ENCODE peak calls at places on chromosomes 11 and 22, in ten cellular contexts. K is ascending aorta, S is tibial artery, Y is cardiac muscle cell, X is heart right ventricle, I is psoas muscle, Q is hepatocyte, W is GM10248, E is fibroblast of the aortic adventitia, C is B cell. D is an unnamed sample.

GRCh38 chr22:17332109-17332508 is 37.2 kb upstream of the CECR2 start:
- DNase-seq in K (no peak), S (no peak), Y (no peak), X (no peak), I (no peak), Q (no peak), W (no peak), E (no peak), C (no peak), D (no peak)

GRCh38 chr11:116882386-116882785 is 45.0 kb upstream of the APOA1 start:
- DNase-seq in K (no peak), S (no peak), Y (no peak), X (no peak), I (no peak), Q (no peak), W (no peak), E (peak; percentile 45), C (no peak), D (no peak)

GRCh38 chr11:64027619-64028397 is 7.9 kb upstream of the FLRT1 start:
- DNase-seq in K (no peak), S (no peak), Y (no peak), X (no peak), I (no peak), Q (no peak), W (no peak), E (no peak), C (no peak), D (no peak)

GRCh38 chr22:37337204-37337943 is 55.1 kb downstream of the CYTH4 start:
- DNase-seq in K (no peak), S (no peak), Y (peak; percentile 34), X (no peak), I (no peak), Q (no peak), W (no peak), E (peak; percentile 53), C (no peak), D (no peak)

GRCh38 chr11:10906521-10906920 is 48.7 kb upstream of the ZBED5 start:
- DNase-seq in K (no peak), S (no peak), Y (no peak), X (no peak), I (no peak), Q (no peak), W (no peak), E (peak; percentile 46), C (no peak), D (no peak)

GRCh38 chr11:78181155-78181554 is 7.3 kb downstream of the KCTD21 start:
- DNase-seq in K (no peak), S (no peak), Y (peak; percentile 68), X (no peak), I (no peak), Q (no peak), W (no peak), E (no peak), C (no peak), D (no peak)

GRCh38 chr22:48169227-48169626 is 1406.8 kb downstream of the TBC1D22A start:
- DNase-seq in K (no peak), S (no peak), Y (no peak), X (no peak), I (no peak), Q (no peak), W (no peak), E (no peak), C (no peak), D (no peak)

GRCh38 chr11:134515081-134515960 is 103.3 kb upstream of the B3GAT1 start:
- DNase-seq in K (no peak), S (peak; percentile 2), Y (no peak), X (no peak), I (no peak), Q (peak; percentile 28), W (no peak), E (no peak), C (no peak), D (no peak)

GRCh38 chr11:72631806-72632731 is 42.2 kb downstream of the PDE2A start:
- DNase-seq in K (no peak), S (no peak), Y (peak; percentile 46), X (peak; percentile 73), I (peak; percentile 43), Q (no peak), W (no peak), E (peak; percentile 9), C (no peak), D (no peak)

GRCh38 chr11:19919050-19919561 is 206.5 kb downstream of the NAV2 start:
- DNase-seq in K (peak; percentile 58), S (peak; percentile 51), Y (peak; percentile 93), X (peak; percentile 29), I (no peak), Q (peak; percentile 43), W (no peak), E (peak; percentile 99), C (no peak), D (no peak)

GRCh38 chr11:35146074-35146521 is 7.1 kb downstream of the CD44 start:
- DNase-seq in K (no peak), S (no peak), Y (no peak), X (no peak), I (no peak), Q (no peak), W (peak; percentile 48), E (no peak), C (no peak), D (peak; percentile 90)

DNA sequence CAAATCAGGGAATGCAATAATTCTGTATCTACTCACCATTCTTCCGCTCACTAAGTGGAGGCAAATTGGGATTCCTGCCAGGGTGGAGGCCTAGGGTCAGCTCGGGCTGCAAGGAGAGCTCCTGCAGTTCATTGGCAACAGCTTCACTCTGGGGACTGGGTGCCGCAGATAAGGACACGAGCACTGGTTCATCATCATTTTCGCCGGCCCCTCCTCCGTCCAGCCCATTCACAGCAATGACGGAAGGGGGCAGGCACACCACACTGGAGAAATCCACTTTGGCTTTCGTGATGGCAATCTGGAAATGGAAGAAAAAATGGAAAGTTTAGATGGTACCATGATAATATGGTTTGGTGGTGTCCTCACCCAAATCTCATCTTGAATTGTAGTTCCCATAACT is 84.4 kb downstream of the MRTFA start:
- DNase-seq in K (no peak), S (no peak), Y (peak; percentile 39), X (peak; percentile 75), I (no peak), Q (no peak), W (no peak), E (no peak), C (no peak), D (no peak)
- TF ChIP-seq CTCF in K (no peak), S (no peak), Y (no peak), X (peak; percentile 14), I (no peak), Q (no peak), W (no peak), E (no peak), C (no peak), D (no peak)

GRCh38 chr11:61815790-61816735 is 740 bp downstream of the FADS1 start:
- DNase-seq in K (peak; percentile 50), S (peak; percentile 67), Y (peak; percentile 85), X (peak; percentile 81), I (peak; percentile 74), Q (peak; percentile 81), W (peak; percentile 58), E (peak; percentile 58), C (peak; percentile 82), D (no peak)

GRCh38 chr11:61814958-61815789 is 1.6 kb downstream of the FADS1 start:
- DNase-seq in K (peak; percentile 90), S (peak; percentile 95), Y (peak; percentile 98), X (peak; percentile 98), I (peak; percentile 97), Q (peak; percentile 96), W (peak; percentile 96), E (peak; percentile 97), C (peak; percentile 67), D (peak; percentile 69)

GRCh38 chr11:61814242-61814957 is 2.4 kb downstream of the FADS1 start:
- DNase-seq in K (no peak), S (peak; percentile 57), Y (peak; percentile 36), X (peak; percentile 58), I (peak; percentile 39), Q (peak; percentile 41), W (peak; percentile 27), E (no peak), C (no peak), D (no peak)

GRCh38 chr11:61817471-61818202 is 834 bp upstream of the FADS1 start:
- DNase-seq in K (no peak), S (no peak), Y (no peak), X (no peak), I (no peak), Q (no peak), W (no peak), E (no peak), C (no peak), D (no peak)

GRCh38 chr11:61816736-61817455 is at the start of gene FADS1:
- DNase-seq in K (peak; percentile 78), S (peak; percentile 88), Y (peak; percentile 97), X (peak; percentile 89), I (peak; percentile 91), Q (peak; percentile 99), W (peak; percentile 85), E (peak; percentile 90), C (peak; percentile 90), D (peak; percentile 62)
- TF ChIP-seq CTCF in K (peak; percentile 58), S (peak; percentile 47), Y (peak; percentile 58), X (peak; percentile 14), I (peak; percentile 38), Q (peak; percentile 73), W (peak; percentile 64), E (peak; percentile 54), C (peak; percentile 53), D (peak; percentile 61)

GRCh38 chr11:124193221-124193945 is 10.2 kb downstream of the OR10D3 start:
- DNase-seq in K (no peak), S (no peak), Y (no peak), X (no peak), I (no peak), Q (no peak), W (no peak), E (peak; percentile 3), C (peak; percentile 26), D (no peak)

GRCh38 chr11:124194283-124194682 is 11.1 kb downstream of the OR10D3 start:
- DNase-seq in K (no peak), S (no peak), Y (no peak), X (no peak), I (no peak), Q (no peak), W (no peak), E (no peak), C (no peak), D (no peak)

GRCh38 chr11:124195419-124195734 is 12.2 kb downstream of the OR10D3 start:
- DNase-seq in K (no peak), S (no peak), Y (no peak), X (no peak), I (no peak), Q (no peak), W (no peak), E (no peak), C (no peak), D (no peak)

GRCh38 chr11:124197999-124198398 is 14.9 kb downstream of the OR10D3 start:
- DNase-seq in K (no peak), S (no peak), Y (no peak), X (no peak), I (no peak), Q (no peak), W (no peak), E (no peak), C (no peak), D (no peak)

GRCh38 chr11:124194696-124195418 is 11.7 kb downstream of the OR10D3 start:
- DNase-seq in K (peak; percentile 40), S (peak; percentile 62), Y (peak; percentile 82), X (no peak), I (no peak), Q (peak; percentile 74), W (peak; percentile 38), E (peak; percentile 77), C (peak; percentile 22), D (peak; percentile 26)
- TF ChIP-seq CTCF in K (peak; percentile 61), S (peak; percentile 51), Y (peak; percentile 92), X (peak; percentile 9), I (peak; percentile 42), Q (peak; percentile 53), W (peak; percentile 65), E (peak; percentile 83), C (peak; percentile 55), D (peak; percentile 83)

GRCh38 chr11:122879785-122880184 is 2.8 kb upstream of the JHY start:
- DNase-seq in K (no peak), S (no peak), Y (no peak), X (no peak), I (no peak), Q (no peak), W (no peak), E (no peak), C (no peak), D (no peak)
- TF ChIP-seq CTCF in K (no peak), S (no peak), Y (no peak), X (no peak), I (no peak), Q (no peak), W (no peak), E (no peak), C (no peak), D (no peak)